ENCODE peak calls at places on chromosomes 6 and 20, in seven cellular contexts. M is stimulated activated CD4-positive, alpha-beta T cell treated with anti-CD3 and anti-CD28 coated beads, Interleukin-1b, Interleukin-23, amount 100 ng/mL, for 4 hours; I is NCI-H1694; P is neural crest cell; G is astrocyte; F is foreskin keratinocyte; S is breast epithelium. C is an unnamed sample.

GRCh38 chr6:40714576-40715500 is 127.7 kb upstream of the LRFN2 start:
- DNase-seq in G (no peak), I (no peak), S (no peak), F (no peak), P (no peak), M (no peak), C (peak; percentile 31)

GRCh38 chr6:139708342-139709199 is 334.1 kb upstream of the CITED2 start:
- DNase-seq in G (peak; percentile 94), P (no peak), F (peak; percentile 53), M (no peak), I (no peak), S (no peak), C (peak; percentile 47)

GRCh38 chr6:146913842-146914562 is 290.2 kb upstream of the STXBP5 start:
- DNase-seq in F (peak; percentile 86), S (peak; percentile 79), I (no peak), P (peak; percentile 31), M (no peak), G (peak; percentile 99), C (no peak)

GRCh38 chr20:61516398-61517208 is 264.5 kb downstream of the CDH4 start:
- DNase-seq in P (no peak), F (no peak), I (no peak), M (no peak), S (no peak), G (peak; percentile 25), C (no peak)

GRCh38 chr20:48734104-48734749 is 93.6 kb downstream of the PREX1 start:
- DNase-seq in M (no peak), G (no peak), I (no peak), F (no peak), P (no peak), S (no peak), C (no peak)

GRCh38 chr6:65707134-65707826 is at the start of gene EYS:
- DNase-seq in M (no peak), P (no peak), S (no peak), G (no peak), F (no peak), I (peak; percentile 88), C (no peak)

GRCh38 chr6:147560670-147561069 is 52.2 kb downstream of the SAMD5 start:
- DNase-seq in S (no peak), G (no peak), F (no peak), I (no peak), P (no peak), M (no peak), C (no peak)

GRCh38 chr6:2744206-2744771 is 6.4 kb downstream of the MYLK4 start:
- DNase-seq in P (no peak), M (no peak), G (no peak), S (no peak), F (no peak), I (peak; percentile 41), C (no peak)

GRCh38 chr6:113969888-113970807 is 800 bp downstream of the HDAC2 start:
- DNase-seq in I (no peak), G (peak; percentile 35), F (peak; percentile 7), P (peak; percentile 54), M (peak; percentile 39), S (no peak), C (no peak)

GRCh38 chr20:23151008-23151703 is 65.0 kb upstream of the CD93 start:
- DNase-seq in P (no peak), S (no peak), F (no peak), I (no peak), M (no peak), G (no peak), C (no peak)

GRCh38 chr6:142079130-142079529 is 53.6 kb upstream of the GJE1 start:
- DNase-seq in G (no peak), M (no peak), I (no peak), F (no peak), P (no peak), S (no peak), C (no peak)

GRCh38 chr6:148523051-148523450 is 180.4 kb downstream of the SASH1 start:
- DNase-seq in P (no peak), G (peak; percentile 87), S (no peak), F (peak; percentile 31), M (no peak), I (no peak), C (no peak)

GRCh38 chr20:42095221-42095620 is 477.0 kb upstream of the CHD6 start:
- DNase-seq in G (no peak), P (no peak), S (no peak), M (no peak), F (no peak), I (no peak), C (no peak)

GRCh38 chr6:166008441-166009369 is 158.9 kb downstream of the TBXT start:
- DNase-seq in P (peak; percentile 26), M (no peak), S (no peak), I (no peak), F (no peak), G (peak; percentile 70), C (no peak)

GRCh38 chr6:44104661-44105060 is 22.6 kb downstream of the MRPL14 start:
- DNase-seq in M (no peak), G (no peak), S (no peak), P (no peak), F (no peak), I (no peak), C (no peak)

GRCh38 chr6:160071805-160072687 is 49.6 kb upstream of the SLC22A1 start:
- DNase-seq in G (no peak), F (no peak), S (no peak), P (no peak), I (no peak), M (no peak), C (no peak)

GRCh38 chr20:46550441-46550840 is at the start of gene OCSTAMP:
- DNase-seq in M (no peak), I (no peak), G (no peak), P (no peak), S (no peak), F (no peak), C (no peak)

GRCh38 chr6:31158863-31159855 is 770 bp downstream of the TCF19 start:
- DNase-seq in G (peak; percentile 10), P (no peak), F (no peak), I (no peak), S (no peak), M (no peak), C (no peak)

GRCh38 chr6:132465530-132466485 is 47.1 kb downstream of the STX7 start:
- DNase-seq in M (no peak), G (no peak), S (no peak), I (no peak), F (no peak), P (no peak), C (no peak)

GRCh38 chr6:124373386-124373785 is 569.7 kb downstream of the NKAIN2 start:
- DNase-seq in P (no peak), G (no peak), F (no peak), I (no peak), S (no peak), M (no peak), C (no peak)

GRCh38 chr20:8154636-8155035 is 22.6 kb downstream of the PLCB1 start:
- DNase-seq in P (no peak), F (no peak), G (no peak), S (no peak), M (no peak), I (no peak), C (no peak)

GRCh38 chr20:3616250-3616649 is 46.9 kb downstream of the GFRA4 start:
- DNase-seq in F (no peak), M (no peak), G (peak; percentile 52), S (no peak), P (no peak), I (no peak), C (no peak)

GRCh38 chr6:116278853-116279231 is 888 bp downstream of the TSPYL1 start:
- DNase-seq in I (no peak), S (peak; percentile 50), G (no peak), P (no peak), M (no peak), F (no peak), C (peak; percentile 6)

GRCh38 chr6:39281312-39281980 is 32.8 kb downstream of the KCNK17 start:
- DNase-seq in I (no peak), S (no peak), M (no peak), G (no peak), P (no peak), F (no peak), C (no peak)

GRCh38 chr6:2633763-2634150 is 117.0 kb downstream of the MYLK4 start:
- DNase-seq in P (no peak), G (no peak), S (no peak), I (no peak), M (no peak), F (no peak), C (no peak)

GRCh38 chr20:34992751-34993417 is 37.2 kb downstream of the MYH7B start:
- DNase-seq in I (no peak), G (no peak), P (no peak), S (no peak), F (no peak), M (no peak), C (no peak)

GRCh38 chr6:98944598-98945011 is 3.1 kb downstream of the FBXL4 start:
- DNase-seq in M (no peak), I (no peak), G (peak; percentile 56), S (no peak), P (no peak), F (no peak), C (no peak)

GRCh38 chr6:106085984-106086832 is at the start of gene PRDM1:
- DNase-seq in I (no peak), G (peak; percentile 62), S (peak; percentile 86), M (peak; percentile 58), F (peak; percentile 81), P (peak; percentile 36), C (peak; percentile 55)

GRCh38 chr6:166586424-166587156 is at the start of gene RAMACL:
- DNase-seq in S (no peak), G (no peak), F (no peak), M (peak; percentile 12), I (no peak), P (no peak), C (peak; percentile 25)

GRCh38 chr20:44010162-44010704 is 95.6 kb downstream of the TOX2 start:
- DNase-seq in M (no peak), F (no peak), I (no peak), P (no peak), S (no peak), G (no peak), C (no peak)

GRCh38 chr20:34896086-34896551 is 19.7 kb downstream of the ACSS2 start:
- DNase-seq in G (peak; percentile 49), I (no peak), M (no peak), F (no peak), S (no peak), P (no peak), C (no peak)

GRCh38 chr6:73262701-73263569 is at the start of gene KHDC1:
- DNase-seq in P (peak; percentile 58), I (no peak), S (no peak), F (peak; percentile 4), M (peak; percentile 53), G (peak; percentile 46), C (no peak)

GRCh38 chr6:133778414-133778813 is 110.5 kb upstream of the TCF21 start:
- DNase-seq in P (no peak), F (no peak), M (no peak), G (peak; percentile 90), S (no peak), I (no peak), C (no peak)

GRCh38 chr6:20198764-20199174 is 13.5 kb downstream of the MBOAT1 start:
- DNase-seq in P (no peak), S (no peak), G (no peak), F (no peak), M (no peak), I (no peak), C (no peak)

GRCh38 chr20:5191829-5192569 is 65.2 kb downstream of the CDS2 start:
- DNase-seq in M (no peak), F (peak; percentile 78), I (peak; percentile 57), S (no peak), G (peak; percentile 52), P (no peak), C (peak; percentile 76)

GRCh38 chr6:98831057-98832031 is 3.0 kb upstream of the POU3F2 start:
- DNase-seq in S (no peak), G (no peak), F (no peak), I (no peak), M (no peak), P (no peak), C (no peak)